ENCODE peak calls at places on chromosomes 1 and 21, in five cellular contexts. C is activated B cell treated with CpG ODN at 0.5 μM for 24 hours; P is GM23248; D is stimulated activated naive CD8-positive, alpha-beta T cell treated with anti-CD3 and anti-CD28 coated beads, Interleukin-15, amount 100 ng/mL, for 72 hours; N is NCI-H1105 treated with DMSO at 0.1 percent for 48 hours. H is an unnamed sample.
A peak's percentile ranks its signal among the peaks of the same experiment; 100 is the strongest.

GRCh38 chr1:223831755-223832636 is 13.8 kb downstream of the TP53BP2 start:
- DNase-seq in C (no peak), P (peak; percentile 84), D (no peak), N (no peak), H (peak; percentile 18)

GRCh38 chr1:84847253-84848247 is 45.5 kb downstream of the LPAR3 start:
- DNase-seq in C (no peak), P (peak; percentile 99), D (no peak), N (peak; percentile 94), H (peak; percentile 93)

GRCh38 chr1:52266507-52266906 is 99.5 kb downstream of the CC2D1B start:
- DNase-seq in C (no peak), P (no peak), D (no peak), N (no peak), H (no peak)

GRCh38 chr1:66288048-66288447 is 245.9 kb upstream of the SGIP1 start:
- DNase-seq in C (no peak), P (no peak), D (no peak), N (no peak), H (no peak)

GRCh38 chr1:231690072-231690471 is 63.5 kb downstream of the DISC1 start:
- DNase-seq in C (no peak), P (no peak), D (no peak), N (no peak), H (no peak)

GRCh38 chr21:39529026-39529425 is 77.3 kb downstream of the SH3BGR start:
- DNase-seq in C (no peak), P (no peak), D (no peak), N (no peak), H (no peak)

GRCh38 chr1:210850556-210850955 is 283.4 kb downstream of the KCNH1 start:
- DNase-seq in C (no peak), P (no peak), D (no peak), N (no peak), H (no peak)

GRCh38 chr1:17377325-17377953 is 5.4 kb downstream of the PADI6 start:
- DNase-seq in C (no peak), P (no peak), D (no peak), N (peak; percentile 82), H (no peak)

GRCh38 chr1:155127105-155127671 is 488 bp upstream of the EFNA1 start:
- DNase-seq in C (no peak), P (peak; percentile 50), D (no peak), N (no peak), H (peak; percentile 69)

GRCh38 chr1:229092377-229093257 is 178.3 kb upstream of the RAB4A start:
- DNase-seq in C (no peak), P (no peak), D (no peak), N (no peak), H (no peak)